ENCODE peak calls at places on chromosomes 4 and X, in ten cellular contexts. T is Kasumi-1; J is NCI-H1436; C is AG10803; S is stimulated activated CD8-positive, alpha-beta memory T cell treated with anti-CD3 and anti-CD28 coated beads, Interleukin-12 subunit alpha, Interleukin-12 subunit beta, amount 100 ng/mL, for 4 hours; P is activated naive CD4-positive, alpha-beta T cell; A is activated CD8-positive, alpha-beta memory T cell treated with anti-CD3 and anti-CD28 coated beads, Interleukin-2, amount 50 U/mL, for 4 hours; R is GDM1; K is NCI-H345; G is EL. M is an unnamed sample.

GRCh38 chr4:79059631-79060399 is 120.6 kb upstream of the PAQR3 start:
- DNase-seq in J (no peak), S (no peak), T (no peak), P (no peak), C (no peak), R (no peak), K (no peak), G (no peak), A (no peak), M (no peak)

GRCh38 chr4:180798016-180798574 is 1445.1 kb upstream of the TENM3 start:
- DNase-seq in R (no peak), J (no peak), P (no peak), C (no peak), A (no peak), G (no peak), S (no peak), K (no peak), T (no peak), M (no peak)

GRCh38 chr4:169630069-169630468 is 9.7 kb downstream of the CLCN3 start:
- DNase-seq in K (no peak), P (no peak), C (no peak), S (no peak), A (no peak), G (no peak), R (no peak), J (no peak), T (no peak), M (no peak)

GRCh38 chr4:83389037-83389755 is 54.5 kb upstream of the HPSE start:
- DNase-seq in R (no peak), T (no peak), P (no peak), J (no peak), C (no peak), G (no peak), S (no peak), A (no peak), K (no peak), M (no peak)

GRCh38 chr4:152634110-152634760 is 45.6 kb downstream of the TMEM154 start:
- DNase-seq in P (no peak), R (no peak), A (no peak), C (peak), G (no peak), K (no peak), T (no peak), J (no peak), S (no peak), M (no peak)

GRCh38 chr4:77376788-77377460 is 219.9 kb downstream of the CCNG2 start:
- DNase-seq in G (no peak), R (no peak), A (no peak), J (no peak), K (no peak), P (no peak), C (no peak), T (no peak), S (no peak), M (no peak)

GRCh38 chrX:41655101-41655500 is 33.7 kb upstream of the GPR34 start:
- DNase-seq in A (no peak), C (no peak), P (no peak), T (no peak), R (no peak), J (no peak), K (no peak), S (no peak), G (no peak), M (no peak)

GRCh38 chr4:8321220-8321619 is 51.7 kb downstream of the HTRA3 start:
- DNase-seq in C (no peak), K (no peak), S (no peak), P (no peak), T (no peak), G (no peak), R (no peak), A (no peak), J (no peak), M (no peak)

GRCh38 chr4:112031712-112032328 is 113.4 kb upstream of the FAM241A start:
- DNase-seq in C (peak), T (peak), J (peak), G (peak), K (peak), A (no peak), S (no peak), R (no peak), P (no peak), M (peak)

GRCh38 chrX:125778256-125778655 is 387.8 kb downstream of the DCAF12L2 start:
- DNase-seq in C (no peak), S (no peak), P (no peak), G (no peak), R (no peak), K (no peak), T (no peak), A (no peak), J (no peak), M (no peak)

GRCh38 chrX:50117477-50117876 is 83.3 kb downstream of the AKAP4 start:
- DNase-seq in P (no peak), T (peak), J (no peak), C (no peak), G (no peak), A (no peak), K (no peak), R (peak), S (no peak), M (no peak)

GRCh38 chr4:85968945-85969830 is 390.7 kb downstream of the MAPK10 start:
- DNase-seq in K (peak), R (peak), G (peak), T (peak), A (no peak), P (no peak), J (peak), C (peak), S (no peak), M (no peak)

GRCh38 chr4:48108309-48109073 is 25.6 kb downstream of the TXK start:
- DNase-seq in R (no peak), J (no peak), C (no peak), A (no peak), S (no peak), G (no peak), T (no peak), P (no peak), K (no peak), M (no peak)

M was measured in HTR-8/SVneo.